ENCODE peak calls at places on chromosome 16, in four cellular contexts. I is BJ, U is NCI-H146, X is GM03348. G is an unnamed sample.

GRCh38 chr16:87407511-87408112 is 15.5 kb downstream of the MAP1LC3B start:
- DNase-seq in I (peak; percentile 59), U (no peak), X (no peak), G (peak; percentile 80)

GRCh38 chr16:58487566-58488351 is 12.2 kb upstream of the NDRG4 start:
- DNase-seq in I (no peak), U (peak; percentile 80), X (peak; percentile 93), G (peak; percentile 93)

GRCh38 chr16:3456374-3456773 is 12.9 kb downstream of the NAA60 start:
- DNase-seq in I (no peak), U (no peak), X (no peak), G (no peak)

GRCh38 chr16:57637424-57637823 is 9.0 kb downstream of the ADGRG1 start:
- DNase-seq in I (no peak), U (no peak), X (no peak), G (no peak)

GRCh38 chr16:35631261-35631945 is 2172.0 kb downstream of the TP53TG3F start:
- DNase-seq in I (no peak), U (no peak), X (no peak), G (no peak)

GRCh38 chr16:57634171-57634570 is 5.7 kb downstream of the ADGRG1 start:
- DNase-seq in I (no peak), U (no peak), X (peak; percentile 27), G (peak; percentile 37)

GRCh38 chr16:14371778-14372431 is 258.2 kb downstream of the PARN start:
- DNase-seq in I (no peak), U (no peak), X (no peak), G (no peak)

GRCh38 chr16:57061084-57061905 is 31.1 kb upstream of the CPNE2 start:
- DNase-seq in I (peak; percentile 53), U (peak; percentile 82), X (peak; percentile 53), G (peak; percentile 88)

GRCh38 chr16:80852261-80852872 is 48.0 kb upstream of the CDYL2 start:
- DNase-seq in I (no peak), U (peak; percentile 0), X (peak; percentile 27), G (peak; percentile 24)

GRCh38 chr16:72427786-72428480 is 256.0 kb upstream of the PMFBP1 start:
- DNase-seq in I (no peak), U (no peak), X (no peak), G (no peak)

GRCh38 chr16:85052536-85052935 is 24.9 kb downstream of the KIAA0513 start:
- DNase-seq in I (no peak), U (no peak), X (no peak), G (no peak)

GRCh38 chr16:67158637-67159600 is 790 bp downstream of the TRADD start:
- DNase-seq in I (no peak), U (peak; percentile 21), X (peak; percentile 52), G (peak; percentile 43)

GRCh38 chr16:57925310-57925709 is 45.6 kb downstream of the CNGB1 start:
- DNase-seq in I (no peak), U (no peak), X (no peak), G (no peak)

GRCh38 chr16:71883193-71883848 is 661 bp downstream of the ZNF821 start:
- DNase-seq in I (no peak), U (peak; percentile 44), X (no peak), G (no peak)

GRCh38 chr16:8996891-8997290 is 33.2 kb upstream of the USP7 start:
- DNase-seq in I (no peak), U (no peak), X (no peak), G (no peak)

GRCh38 chr16:77117687-77118086 is 73.3 kb upstream of the MON1B start:
- DNase-seq in I (no peak), U (no peak), X (no peak), G (no peak)

GRCh38 chr16:75682308-75682707 is 5.5 kb upstream of the CPHXL2 start:
- DNase-seq in I (no peak), U (no peak), X (no peak), G (no peak)

GRCh38 chr16:89056592-89056991 is 37.1 kb upstream of the ACSF3 start:
- DNase-seq in I (no peak), U (no peak), X (no peak), G (no peak)

GRCh38 chr16:81405702-81406113 is 38.9 kb upstream of the CMIP start:
- DNase-seq in I (peak; percentile 31), U (no peak), X (peak; percentile 92), G (peak; percentile 90)

GRCh38 chr16:88356727-88357199 is 26.0 kb upstream of the ZNF469 start:
- DNase-seq in I (no peak), U (no peak), X (no peak), G (no peak)

GRCh38 chr16:29899516-29900101 is at the start of gene SEZ6L2:
- DNase-seq in I (peak; percentile 59), U (peak; percentile 97), X (peak; percentile 77), G (peak; percentile 86)

GRCh38 chr16:25692307-25692706 is 548 bp downstream of the HS3ST4 start:
- DNase-seq in I (no peak), U (peak; percentile 12), X (peak; percentile 18), G (no peak)

GRCh38 chr16:66295761-66296546 is 70.5 kb upstream of the CDH5 start:
- DNase-seq in I (no peak), U (no peak), X (no peak), G (no peak)

GRCh38 chr16:28140788-28141618 is 70.8 kb downstream of the XPO6 start:
- DNase-seq in I (no peak), U (no peak), X (no peak), G (no peak)

GRCh38 chr16:31052131-31052530 is 18.8 kb downstream of the STX4 start:
- DNase-seq in I (peak; percentile 87), U (no peak), X (peak; percentile 92), G (peak; percentile 92)

GRCh38 chr16:84940670-84941551 is 70.4 kb downstream of the ZDHHC7 start:
- DNase-seq in I (no peak), U (no peak), X (peak; percentile 89), G (peak; percentile 89)

GRCh38 chr16:75472908-75473877 is 8.7 kb upstream of the TMEM170A start:
- DNase-seq in I (no peak), U (no peak), X (no peak), G (no peak)

GRCh38 chr16:57316390-57317017 is 32.0 kb upstream of the PLLP start:
- DNase-seq in I (peak; percentile 59), U (no peak), X (peak; percentile 88), G (peak; percentile 92)

GRCh38 chr16:346587-346986 is 5.9 kb downstream of the AXIN1 start:
- DNase-seq in I (no peak), U (no peak), X (no peak), G (no peak)

GRCh38 chr16:66996983-66997358 is 8.6 kb downstream of the CES4A start:
- DNase-seq in I (no peak), U (no peak), X (no peak), G (no peak)

GRCh38 chr16:82756283-82756599 is 129.5 kb downstream of the CDH13 start:
- DNase-seq in I (no peak), U (no peak), X (peak; percentile 21), G (peak; percentile 17)

GRCh38 chr16:22240023-22240697 is 34.1 kb downstream of the EEF2K start:
- DNase-seq in I (no peak), U (no peak), X (peak; percentile 60), G (no peak)